ENCODE peak calls at places on chromosomes 16 and 17, in seven cellular contexts. One of them, this sample, is unnamed.

GRCh38 chr17:59950049-59950448 is 14.5 kb downstream of the RNFT1 start:
- DNase-seq in activated naive CD4-positive, alpha-beta T cell treated with anti-CD3 and anti-CD28 coated beads, Interleukin-2, amount 10 ng/mL, durations not matched to agents 7 days and 5 days: no peak
- DNase-seq in putamen: no peak
- DNase-seq in EH: no peak
- DNase-seq in midbrain: no peak
- DNase-seq in endodermal cell: no peak
- DNase-seq in stimulated activated CD8-positive, alpha-beta memory T cell treated with anti-CD3 and anti-CD28 coated beads, Interleukin-7, amount 100 ng/mL, for 1 hour: no peak
- DNase-seq in this sample: no peak

GRCh38 chr16:825298-826061 is 24.9 kb upstream of the GNG13 start:
- DNase-seq in activated naive CD4-positive, alpha-beta T cell treated with anti-CD3 and anti-CD28 coated beads, Interleukin-2, amount 10 ng/mL, durations not matched to agents 7 days and 5 days: no peak
- DNase-seq in putamen: no peak
- DNase-seq in EH: peak
- DNase-seq in midbrain: peak
- DNase-seq in endodermal cell: no peak
- DNase-seq in stimulated activated CD8-positive, alpha-beta memory T cell treated with anti-CD3 and anti-CD28 coated beads, Interleukin-7, amount 100 ng/mL, for 1 hour: no peak
- DNase-seq in this sample: no peak

GRCh38 chr16:86789621-86790051 is 211.3 kb downstream of the FOXL1 start:
- DNase-seq in activated naive CD4-positive, alpha-beta T cell treated with anti-CD3 and anti-CD28 coated beads, Interleukin-2, amount 10 ng/mL, durations not matched to agents 7 days and 5 days: no peak
- DNase-seq in putamen: no peak
- DNase-seq in EH: peak
- DNase-seq in midbrain: no peak
- DNase-seq in endodermal cell: no peak
- DNase-seq in stimulated activated CD8-positive, alpha-beta memory T cell treated with anti-CD3 and anti-CD28 coated beads, Interleukin-7, amount 100 ng/mL, for 1 hour: no peak
- DNase-seq in this sample: no peak

GRCh38 chr16:4354512-4355409 is 3.6 kb upstream of the PAM16 start:
- DNase-seq in activated naive CD4-positive, alpha-beta T cell treated with anti-CD3 and anti-CD28 coated beads, Interleukin-2, amount 10 ng/mL, durations not matched to agents 7 days and 5 days: no peak
- DNase-seq in putamen: no peak
- DNase-seq in EH: no peak
- DNase-seq in midbrain: no peak
- DNase-seq in endodermal cell: no peak
- DNase-seq in stimulated activated CD8-positive, alpha-beta memory T cell treated with anti-CD3 and anti-CD28 coated beads, Interleukin-7, amount 100 ng/mL, for 1 hour: no peak
- DNase-seq in this sample: no peak

GRCh38 chr17:57463103-57463885 is 207.0 kb downstream of the MSI2 start:
- DNase-seq in activated naive CD4-positive, alpha-beta T cell treated with anti-CD3 and anti-CD28 coated beads, Interleukin-2, amount 10 ng/mL, durations not matched to agents 7 days and 5 days: peak
- DNase-seq in putamen: no peak
- DNase-seq in EH: peak
- DNase-seq in midbrain: no peak
- DNase-seq in endodermal cell: no peak
- DNase-seq in stimulated activated CD8-positive, alpha-beta memory T cell treated with anti-CD3 and anti-CD28 coated beads, Interleukin-7, amount 100 ng/mL, for 1 hour: no peak
- DNase-seq in this sample: peak

GRCh38 chr16:67719778-67720144 is 645 bp upstream of the GFOD2 start:
- DNase-seq in activated naive CD4-positive, alpha-beta T cell treated with anti-CD3 and anti-CD28 coated beads, Interleukin-2, amount 10 ng/mL, durations not matched to agents 7 days and 5 days: peak
- DNase-seq in putamen: peak
- DNase-seq in EH: peak
- DNase-seq in midbrain: peak
- DNase-seq in endodermal cell: peak
- DNase-seq in stimulated activated CD8-positive, alpha-beta memory T cell treated with anti-CD3 and anti-CD28 coated beads, Interleukin-7, amount 100 ng/mL, for 1 hour: no peak
- DNase-seq in this sample: peak

GRCh38 chr17:39079836-39080235 is 71.6 kb downstream of the PLXDC1 start:
- DNase-seq in activated naive CD4-positive, alpha-beta T cell treated with anti-CD3 and anti-CD28 coated beads, Interleukin-2, amount 10 ng/mL, durations not matched to agents 7 days and 5 days: no peak
- DNase-seq in putamen: no peak
- DNase-seq in EH: no peak
- DNase-seq in midbrain: no peak
- DNase-seq in endodermal cell: no peak
- DNase-seq in stimulated activated CD8-positive, alpha-beta memory T cell treated with anti-CD3 and anti-CD28 coated beads, Interleukin-7, amount 100 ng/mL, for 1 hour: no peak
- DNase-seq in this sample: no peak

GRCh38 chr17:35312790-35313711 is 60.4 kb downstream of the SLFN11 start:
- DNase-seq in activated naive CD4-positive, alpha-beta T cell treated with anti-CD3 and anti-CD28 coated beads, Interleukin-2, amount 10 ng/mL, durations not matched to agents 7 days and 5 days: peak
- DNase-seq in putamen: peak
- DNase-seq in EH: peak
- DNase-seq in midbrain: peak
- DNase-seq in endodermal cell: peak
- DNase-seq in stimulated activated CD8-positive, alpha-beta memory T cell treated with anti-CD3 and anti-CD28 coated beads, Interleukin-7, amount 100 ng/mL, for 1 hour: peak
- DNase-seq in this sample: peak

GRCh38 chr17:66468241-66469087 is 166.1 kb downstream of the PRKCA start:
- DNase-seq in activated naive CD4-positive, alpha-beta T cell treated with anti-CD3 and anti-CD28 coated beads, Interleukin-2, amount 10 ng/mL, durations not matched to agents 7 days and 5 days: no peak
- DNase-seq in putamen: peak
- DNase-seq in EH: peak
- DNase-seq in midbrain: peak
- DNase-seq in endodermal cell: no peak
- DNase-seq in stimulated activated CD8-positive, alpha-beta memory T cell treated with anti-CD3 and anti-CD28 coated beads, Interleukin-7, amount 100 ng/mL, for 1 hour: no peak
- DNase-seq in this sample: no peak

GRCh38 chr17:20961551-20961950 is 81.3 kb downstream of the USP22 start:
- DNase-seq in activated naive CD4-positive, alpha-beta T cell treated with anti-CD3 and anti-CD28 coated beads, Interleukin-2, amount 10 ng/mL, durations not matched to agents 7 days and 5 days: no peak
- DNase-seq in putamen: no peak
- DNase-seq in EH: peak
- DNase-seq in midbrain: no peak
- DNase-seq in endodermal cell: no peak
- DNase-seq in stimulated activated CD8-positive, alpha-beta memory T cell treated with anti-CD3 and anti-CD28 coated beads, Interleukin-7, amount 100 ng/mL, for 1 hour: no peak
- DNase-seq in this sample: peak

GRCh38 chr17:34379876-34380275 is 16.8 kb upstream of the CCL1 start:
- DNase-seq in activated naive CD4-positive, alpha-beta T cell treated with anti-CD3 and anti-CD28 coated beads, Interleukin-2, amount 10 ng/mL, durations not matched to agents 7 days and 5 days: no peak
- DNase-seq in putamen: no peak
- DNase-seq in EH: peak
- DNase-seq in midbrain: no peak
- DNase-seq in endodermal cell: no peak
- DNase-seq in stimulated activated CD8-positive, alpha-beta memory T cell treated with anti-CD3 and anti-CD28 coated beads, Interleukin-7, amount 100 ng/mL, for 1 hour: no peak
- DNase-seq in this sample: no peak

GRCh38 chr16:14492614-14493013 is 137.4 kb downstream of the PARN start:
- DNase-seq in activated naive CD4-positive, alpha-beta T cell treated with anti-CD3 and anti-CD28 coated beads, Interleukin-2, amount 10 ng/mL, durations not matched to agents 7 days and 5 days: no peak
- DNase-seq in putamen: no peak
- DNase-seq in EH: no peak
- DNase-seq in midbrain: no peak
- DNase-seq in endodermal cell: no peak
- DNase-seq in stimulated activated CD8-positive, alpha-beta memory T cell treated with anti-CD3 and anti-CD28 coated beads, Interleukin-7, amount 100 ng/mL, for 1 hour: no peak
- DNase-seq in this sample: no peak

This sample was measured in fibroblast of mammary gland.